ENCODE peak calls at places on chromosomes 13 and 19, in six cellular contexts. J, P, I, M, D and W are unnamed samples.

GRCh38 chr13:94090773-94091172 is 388.7 kb downstream of the DCT start:
- DNase-seq in I (no peak), J (no peak), D (no peak), P (no peak), M (no peak), W (no peak)

GRCh38 chr13:25267715-25268114 is 19.6 kb downstream of the MTMR6 start:
- DNase-seq in D (no peak), I (no peak), P (no peak), J (no peak), M (no peak), W (no peak)

GRCh38 chr19:10363789-10364281 is 16.5 kb downstream of the TYK2 start:
- DNase-seq in D (no peak), J (no peak), M (no peak), P (no peak), I (no peak), W (no peak)

GRCh38 chr19:16571689-16572331 is 405 bp downstream of the SLC35E1 start:
- DNase-seq in M (no peak), P (no peak), D (no peak), J (peak; percentile 67), I (no peak), W (no peak)

GRCh38 chr19:4781851-4782250 is 9.7 kb upstream of the FEM1A start:
- DNase-seq in I (no peak), D (no peak), P (no peak), J (no peak), M (no peak), W (no peak)

GRCh38 chr13:113962975-113963374 is 10.9 kb downstream of the C13orf46 start:
- DNase-seq in D (peak; percentile 7), P (no peak), J (peak; percentile 34), I (no peak), M (no peak), W (no peak)

GRCh38 chr13:79767126-79767525 is 286.2 kb downstream of the NDFIP2 start:
- DNase-seq in P (no peak), I (no peak), M (no peak), J (no peak), D (no peak), W (no peak)

GRCh38 chr19:18660939-18661338 is 22.5 kb upstream of the CRTC1 start:
- DNase-seq in M (no peak), J (no peak), P (no peak), I (no peak), D (no peak), W (no peak)

GRCh38 chr19:33828266-33829075 is 31.8 kb downstream of the KCTD15 start:
- DNase-seq in M (no peak), P (peak; percentile 34), D (no peak), J (no peak), I (no peak), W (no peak)

GRCh38 chr19:38744298-38744681 is at the start of gene CAPN12:
- DNase-seq in P (peak; percentile 49), D (no peak), I (no peak), M (no peak), J (no peak), W (no peak)

GRCh38 chr13:32330438-32330837 is 15.1 kb downstream of the BRCA2 start:
- DNase-seq in I (no peak), J (no peak), M (peak; percentile 62), D (no peak), P (no peak), W (no peak)

GRCh38 chr19:40280608-40281221 is 4.4 kb downstream of the AKT2 start:
- DNase-seq in P (peak; percentile 83), M (no peak), I (no peak), D (peak; percentile 69), J (peak; percentile 92), W (no peak)

GRCh38 chr19:35937345-35938281 is 1.4 kb downstream of the LRFN3 start:
- DNase-seq in M (no peak), J (peak; percentile 43), P (peak; percentile 57), D (no peak), I (no peak), W (no peak)

GRCh38 chr13:98571955-98572662 is 4.8 kb downstream of the STK24 start:
- DNase-seq in J (no peak), M (peak; percentile 80), D (no peak), I (no peak), P (no peak), W (peak; percentile 6)

GRCh38 chr13:113920173-113920572 is 53.7 kb downstream of the C13orf46 start:
- DNase-seq in D (no peak), J (no peak), I (no peak), M (no peak), P (no peak), W (no peak)

GRCh38 chr13:99269627-99270252 is 11.6 kb upstream of the GPR18 start:
- DNase-seq in I (peak; percentile 49), P (no peak), D (no peak), M (no peak), J (no peak), W (no peak)

GRCh38 chr13:66887088-66887487 is 343.0 kb downstream of the PCDH9 start:
- DNase-seq in P (no peak), D (no peak), M (no peak), I (no peak), J (no peak), W (no peak)

GRCh38 chr13:49450105-49450819 is 6.2 kb downstream of the SETDB2 start:
- DNase-seq in M (no peak), J (no peak), D (no peak), P (no peak), I (no peak), W (no peak)

GRCh38 chr13:77810430-77810829 is 108.2 kb downstream of the EDNRB start:
- DNase-seq in M (no peak), J (no peak), P (no peak), D (no peak), I (peak; percentile 6), W (no peak)

GRCh38 chr19:45079063-45079910 is at the start of gene GEMIN7:
- DNase-seq in D (peak; percentile 81), J (peak; percentile 74), M (no peak), P (peak; percentile 94), I (peak; percentile 86), W (peak; percentile 92)

GRCh38 chr13:94272038-94272437 is 207.4 kb downstream of the DCT start:
- DNase-seq in P (no peak), M (no peak), D (no peak), J (no peak), I (no peak), W (no peak)

DNA sequence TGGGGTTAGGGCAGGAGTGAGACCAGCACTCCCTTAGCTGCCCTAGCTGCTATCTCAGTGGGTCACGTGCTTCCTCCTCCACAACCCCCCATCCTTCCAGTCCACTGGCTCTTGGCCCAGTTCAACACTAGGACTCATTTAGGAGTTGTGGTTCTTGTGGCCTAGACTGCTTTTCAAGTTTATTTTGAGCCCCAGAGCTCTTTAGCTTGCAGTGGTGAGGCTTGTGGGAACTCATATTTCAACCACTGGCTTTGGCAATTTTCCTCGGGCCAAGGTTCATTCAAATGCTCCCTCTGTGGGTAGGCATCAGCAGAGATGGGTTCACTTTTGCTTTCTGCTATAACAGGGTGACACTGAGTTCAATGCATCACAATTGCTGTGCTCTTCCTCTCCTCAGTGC is 436.2 kb upstream of the SLITRK5 start:
- DNase-seq in D (no peak), J (no peak), M (no peak), P (no peak), I (no peak), W (no peak)
- TF ChIP-seq CTCF in D (no peak), J (no peak), M (no peak), P (no peak), I (no peak), W (no peak)

GRCh38 chr19:1074512-1075283 is 7.7 kb downstream of the ARHGAP45 start:
- DNase-seq in D (peak; percentile 71), P (no peak), J (peak; percentile 90), M (no peak), I (no peak), W (peak; percentile 84)

GRCh38 chr19:1073063-1073955 is 6.3 kb downstream of the ARHGAP45 start:
- DNase-seq in J (peak; percentile 47), M (no peak), I (no peak), P (no peak), D (no peak), W (no peak)

GRCh38 chr19:1076046-1076386 is 9.0 kb downstream of the ARHGAP45 start:
- DNase-seq in I (no peak), M (no peak), J (no peak), D (no peak), P (no peak), W (no peak)

GRCh38 chr19:1072371-1073015 is 5.5 kb downstream of the ARHGAP45 start:
- DNase-seq in P (no peak), M (no peak), I (no peak), J (no peak), D (no peak), W (no peak)

DNA sequence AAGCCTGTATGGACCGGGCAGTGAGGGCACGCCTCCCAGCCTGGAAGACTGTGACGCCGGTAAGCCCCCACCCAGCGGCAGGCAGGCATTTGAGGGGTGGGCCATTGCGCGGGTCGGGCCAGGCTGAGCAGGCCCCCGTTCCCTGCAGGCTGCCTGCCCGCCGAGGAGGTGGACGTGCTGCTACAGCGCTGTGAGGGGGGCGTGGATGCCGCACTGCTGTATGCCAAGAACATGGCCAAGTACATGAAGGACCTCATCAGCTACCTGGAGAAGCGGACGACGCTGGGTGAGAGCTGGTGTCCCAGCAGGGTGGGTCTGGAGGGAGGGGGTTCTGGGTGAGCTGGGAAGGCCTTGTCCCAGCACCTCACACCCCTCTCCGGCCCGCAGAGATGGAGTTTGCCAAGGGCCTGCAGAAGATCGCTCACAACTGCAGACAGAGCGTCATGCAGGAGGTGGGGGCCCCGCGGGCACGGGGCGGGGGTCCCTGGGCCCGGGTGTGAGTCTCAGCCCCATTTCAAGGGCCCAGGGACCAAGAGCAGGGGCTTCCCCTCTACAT is 7.1 kb downstream of the ARHGAP45 start:
- DNase-seq in J (peak; percentile 58), I (no peak), D (no peak), M (no peak), P (no peak), W (no peak)
- TF ChIP-seq CTCF in J (no peak), I (no peak), D (no peak), M (no peak), P (no peak), W (no peak)

GRCh38 chr19:48637449-48637947 is 319 bp upstream of the DBP start:
- DNase-seq in P (peak; percentile 99), J (peak; percentile 98), I (peak; percentile 99), D (peak; percentile 99), M (peak; percentile 99), W (peak; percentile 99)
- TF ChIP-seq CTCF in P (no peak), J (no peak), I (no peak), D (no peak), M (no peak), W (no peak)

DNA sequence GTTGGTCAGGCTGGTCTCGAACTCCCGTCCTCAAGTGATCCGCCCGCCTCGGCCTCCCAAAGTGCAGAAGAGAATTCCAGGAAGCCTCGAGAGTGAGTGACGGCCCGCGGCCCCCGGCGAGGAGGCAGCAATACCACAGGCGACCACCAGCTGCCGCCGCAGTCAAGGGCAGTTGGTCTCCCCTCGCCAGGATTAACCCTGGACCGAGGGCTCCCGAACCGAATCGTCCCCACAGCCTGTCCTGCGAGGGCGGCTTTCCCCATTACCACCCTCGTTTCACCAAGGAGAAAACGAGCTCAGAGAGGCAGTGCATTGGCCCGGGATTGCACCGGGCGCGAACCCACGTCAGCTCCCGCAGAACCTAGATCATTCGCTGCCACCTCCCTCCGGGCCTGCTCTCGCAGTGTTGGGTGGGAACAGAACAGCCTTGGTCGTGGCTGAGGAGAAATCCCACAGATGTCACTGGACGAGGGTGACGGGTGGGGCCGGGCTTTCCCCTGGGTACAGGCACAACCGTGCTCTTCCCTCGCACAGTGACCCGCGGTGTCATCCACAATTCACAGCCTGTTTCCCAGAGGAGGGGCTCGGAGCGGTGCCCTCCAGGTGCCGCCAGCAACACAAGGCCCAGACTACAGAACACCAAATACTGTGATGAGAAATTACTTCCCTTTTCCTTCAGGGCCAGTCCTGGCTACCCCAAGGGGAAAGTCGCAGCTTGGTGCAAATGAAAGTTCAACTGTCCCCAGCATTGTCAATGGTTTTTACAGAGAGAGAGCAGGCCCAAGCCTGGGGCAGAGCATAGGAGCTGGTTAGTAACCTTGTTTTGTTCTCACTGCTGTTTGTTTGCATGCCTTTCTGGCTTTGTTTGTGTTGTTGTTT is 24.8 kb downstream of the C2CD4C start:
- DNase-seq in I (peak; percentile 64), J (no peak), P (peak; percentile 93), D (peak; percentile 40), M (no peak), W (no peak)
- TF ChIP-seq CTCF in I (peak; percentile 22), J (peak; percentile 47), P (peak; percentile 90), D (peak; percentile 81), M (no peak), W (no peak)